ENCODE peak calls at places on chromosomes 7 and 10, in four cellular contexts. I is HFF-Myc, R is T-helper 2 cell, L is SW480. C is an unnamed sample.

GRCh38 chr10:133388973-133389818 is 4.8 kb upstream of the MTG1 start:
- DNase-seq in I (no peak), R (peak; percentile 15), L (no peak), C (no peak)

GRCh38 chr10:69278446-69278963 is at the start of gene HK1:
- DNase-seq in L (no peak), I (no peak), R (no peak), C (no peak)

GRCh38 chr10:44125879-44126675 is 258.8 kb downstream of the CXCL12 start:
- DNase-seq in R (no peak), I (peak; percentile 64), L (no peak), C (no peak)

GRCh38 chr10:929965-930364 is 1.5 kb downstream of the LARP4B start:
- DNase-seq in R (no peak), I (no peak), L (no peak), C (no peak)

GRCh38 chr10:100041620-100042019 is 31.9 kb upstream of the DNMBP start:
- DNase-seq in L (no peak), I (no peak), R (no peak), C (no peak)

GRCh38 chr7:74290999-74291441 is 1.8 kb downstream of the CLIP2 start:
- DNase-seq in L (no peak), I (no peak), R (no peak), C (no peak)

GRCh38 chr10:67520924-67521520 is 175.0 kb downstream of the CTNNA3 start:
- DNase-seq in R (no peak), L (peak; percentile 62), I (peak; percentile 16), C (no peak)

GRCh38 chr7:30136743-30137485 is 2.1 kb downstream of the MTURN start:
- DNase-seq in I (no peak), L (no peak), R (no peak), C (no peak)

GRCh38 chr7:47587976-47588375 is 6.1 kb upstream of the TNS3 start:
- DNase-seq in I (no peak), R (no peak), L (no peak), C (no peak)

GRCh38 chr7:114160925-114161324 is 242.1 kb upstream of the PPP1R3A start:
- DNase-seq in I (no peak), R (no peak), L (no peak), C (no peak)

GRCh38 chr10:61786728-61787127 is 114.8 kb upstream of the ARID5B start:
- DNase-seq in L (peak; percentile 4), I (peak; percentile 26), R (no peak), C (no peak)

GRCh38 chr7:117119192-117119924 is 166.1 kb downstream of the ST7 start:
- DNase-seq in L (peak; percentile 63), R (peak; percentile 62), I (peak; percentile 50), C (peak; percentile 49)

GRCh38 chr7:64614812-64615211 is 51.1 kb upstream of the ZNF107 start:
- DNase-seq in R (no peak), I (no peak), L (no peak), C (no peak)

GRCh38 chr10:5537684-5538083 is 12.9 kb downstream of the CALML3 start:
- DNase-seq in R (no peak), L (no peak), I (no peak), C (no peak)

GRCh38 chr7:144127714-144128334 is 4.8 kb downstream of the OR2A14 start:
- DNase-seq in L (peak; percentile 83), I (peak; percentile 54), R (peak; percentile 80), C (peak; percentile 36)

GRCh38 chr7:156895024-156895780 is 2.2 kb upstream of the LMBR1 start:
- DNase-seq in I (no peak), L (no peak), R (no peak), C (no peak)

GRCh38 chr10:79081353-79082034 is 12.7 kb downstream of the ZMIZ1 start:
- DNase-seq in R (no peak), L (no peak), I (peak; percentile 73), C (no peak)

GRCh38 chr7:142807855-142808460 is 37.2 kb downstream of the PRSS2 start:
- DNase-seq in L (peak; percentile 88), I (no peak), R (no peak), C (no peak)

GRCh38 chr10:112006831-112007230 is 176.7 kb downstream of the GPAM start:
- DNase-seq in L (no peak), R (no peak), I (no peak), C (no peak)

GRCh38 chr10:119238577-119238976 is 31.2 kb downstream of the GRK5 start:
- DNase-seq in R (no peak), L (no peak), I (no peak), C (no peak)

GRCh38 chr7:50412958-50413357 is 37.2 kb downstream of the FIGNL1 start:
- DNase-seq in R (no peak), I (no peak), L (no peak), C (no peak)

GRCh38 chr7:158950914-158951635 is 94.7 kb downstream of the DYNC2I1 start:
- DNase-seq in I (no peak), L (no peak), R (no peak), C (no peak)

GRCh38 chr7:83466956-83467355 is 182.0 kb downstream of the SEMA3E start:
- DNase-seq in L (no peak), I (no peak), R (no peak), C (no peak)

GRCh38 chr7:143392875-143393266 is 11.7 kb downstream of the ZYX start:
- DNase-seq in I (no peak), R (no peak), L (no peak), C (no peak)

GRCh38 chr7:73740212-73740611 is 1.6 kb upstream of the ABHD11 start:
- DNase-seq in L (no peak), I (no peak), R (no peak), C (no peak)

GRCh38 chr10:118730699-118731456 is 23.9 kb downstream of the CACUL1 start:
- DNase-seq in L (no peak), R (no peak), I (no peak), C (no peak)

GRCh38 chr10:69958232-69958902 is 94.3 kb upstream of the MACROH2A2 start:
- DNase-seq in R (no peak), I (peak; percentile 38), L (peak; percentile 53), C (no peak)

GRCh38 chr10:33365871-33366411 is 31.5 kb upstream of the NRP1 start:
- DNase-seq in I (peak; percentile 61), R (no peak), L (peak; percentile 77), C (no peak)

C was measured in thoracic aorta.